ENCODE peak calls at places on chromosomes 4 and X, in nine cellular contexts. One of them, this sample, is unnamed.

GRCh38 chr4:139440971-139441370 is 12.9 kb upstream of the RAB33B start:
- DNase-seq in H54: no peak
- DNase-seq in astrocyte of the hippocampus: peak
- DNase-seq in lower lobe of right lung: no peak
- DNase-seq in activated effector memory CD4-positive, alpha-beta T cell treated with Interleukin-2 at 50 U/mL for 16 hours: no peak
- DNase-seq in T1000: no peak
- DNase-seq in adipocyte: no peak
- DNase-seq in GM23248: no peak
- DNase-seq in stomach: no peak
- DNase-seq in this sample: no peak

GRCh38 chr4:98027827-98028226 is 115.4 kb downstream of the STPG2 start:
- DNase-seq in H54: peak
- DNase-seq in astrocyte of the hippocampus: peak
- DNase-seq in lower lobe of right lung: no peak
- DNase-seq in activated effector memory CD4-positive, alpha-beta T cell treated with Interleukin-2 at 50 U/mL for 16 hours: no peak
- DNase-seq in T1000: no peak
- DNase-seq in adipocyte: peak
- DNase-seq in GM23248: peak
- DNase-seq in stomach: no peak
- DNase-seq in this sample: no peak

GRCh38 chr4:7699040-7699439 is 240.6 kb downstream of the AFAP1 start:
- DNase-seq in H54: peak
- DNase-seq in astrocyte of the hippocampus: peak
- DNase-seq in lower lobe of right lung: no peak
- DNase-seq in activated effector memory CD4-positive, alpha-beta T cell treated with Interleukin-2 at 50 U/mL for 16 hours: no peak
- DNase-seq in T1000: no peak
- DNase-seq in adipocyte: peak
- DNase-seq in GM23248: peak
- DNase-seq in stomach: no peak
- DNase-seq in this sample: no peak

GRCh38 chrX:29926056-29926455 is 289.3 kb upstream of the MAGEB2 start:
- DNase-seq in H54: no peak
- DNase-seq in astrocyte of the hippocampus: no peak
- DNase-seq in lower lobe of right lung: no peak
- DNase-seq in activated effector memory CD4-positive, alpha-beta T cell treated with Interleukin-2 at 50 U/mL for 16 hours: no peak
- DNase-seq in T1000: no peak
- DNase-seq in adipocyte: no peak
- DNase-seq in GM23248: no peak
- DNase-seq in stomach: no peak
- DNase-seq in this sample: no peak

GRCh38 chrX:17377795-17378194 is 2.8 kb downstream of the NHS start:
- DNase-seq in H54: no peak
- DNase-seq in astrocyte of the hippocampus: peak
- DNase-seq in lower lobe of right lung: no peak
- DNase-seq in activated effector memory CD4-positive, alpha-beta T cell treated with Interleukin-2 at 50 U/mL for 16 hours: no peak
- DNase-seq in T1000: no peak
- DNase-seq in adipocyte: peak
- DNase-seq in GM23248: peak
- DNase-seq in stomach: no peak
- DNase-seq in this sample: no peak

GRCh38 chr4:4394644-4395043 is 7.7 kb downstream of the NSG1 start:
- DNase-seq in H54: no peak
- DNase-seq in astrocyte of the hippocampus: peak
- DNase-seq in lower lobe of right lung: no peak
- DNase-seq in activated effector memory CD4-positive, alpha-beta T cell treated with Interleukin-2 at 50 U/mL for 16 hours: no peak
- DNase-seq in T1000: no peak
- DNase-seq in adipocyte: no peak
- DNase-seq in GM23248: no peak
- DNase-seq in stomach: no peak
- DNase-seq in this sample: no peak

GRCh38 chr4:174669278-174669677 is 147.0 kb upstream of the HPGD start:
- DNase-seq in H54: peak
- DNase-seq in astrocyte of the hippocampus: peak
- DNase-seq in lower lobe of right lung: no peak
- DNase-seq in activated effector memory CD4-positive, alpha-beta T cell treated with Interleukin-2 at 50 U/mL for 16 hours: no peak
- DNase-seq in T1000: no peak
- DNase-seq in adipocyte: peak
- DNase-seq in GM23248: peak
- DNase-seq in stomach: no peak
- DNase-seq in this sample: no peak

GRCh38 chrX:56281789-56282188 is 49.6 kb downstream of the KLF8 start:
- DNase-seq in H54: no peak
- DNase-seq in astrocyte of the hippocampus: peak
- DNase-seq in lower lobe of right lung: no peak
- DNase-seq in activated effector memory CD4-positive, alpha-beta T cell treated with Interleukin-2 at 50 U/mL for 16 hours: no peak
- DNase-seq in T1000: no peak
- DNase-seq in adipocyte: peak
- DNase-seq in GM23248: peak
- DNase-seq in stomach: no peak
- DNase-seq in this sample: no peak

GRCh38 chr4:175330236-175330635 is 412.1 kb downstream of the ADAM29 start:
- DNase-seq in H54: no peak
- DNase-seq in astrocyte of the hippocampus: peak
- DNase-seq in lower lobe of right lung: no peak
- DNase-seq in activated effector memory CD4-positive, alpha-beta T cell treated with Interleukin-2 at 50 U/mL for 16 hours: no peak
- DNase-seq in T1000: no peak
- DNase-seq in adipocyte: peak
- DNase-seq in GM23248: peak
- DNase-seq in stomach: no peak
- DNase-seq in this sample: no peak

GRCh38 chr4:22672944-22673343 is 19.8 kb upstream of the GBA3 start:
- DNase-seq in H54: no peak
- DNase-seq in astrocyte of the hippocampus: no peak
- DNase-seq in lower lobe of right lung: no peak
- DNase-seq in activated effector memory CD4-positive, alpha-beta T cell treated with Interleukin-2 at 50 U/mL for 16 hours: no peak
- DNase-seq in T1000: no peak
- DNase-seq in adipocyte: no peak
- DNase-seq in GM23248: no peak
- DNase-seq in stomach: no peak
- DNase-seq in this sample: no peak

GRCh38 chr4:24001945-24002640 is 112.2 kb upstream of the PPARGC1A start:
- DNase-seq in H54: no peak
- DNase-seq in astrocyte of the hippocampus: peak
- DNase-seq in lower lobe of right lung: no peak
- DNase-seq in activated effector memory CD4-positive, alpha-beta T cell treated with Interleukin-2 at 50 U/mL for 16 hours: no peak
- DNase-seq in T1000: peak
- DNase-seq in adipocyte: no peak
- DNase-seq in GM23248: peak
- DNase-seq in stomach: no peak
- DNase-seq in this sample: no peak

GRCh38 chr4:7104366-7105031 is 36.6 kb upstream of the GRPEL1 start:
- DNase-seq in H54: no peak
- DNase-seq in astrocyte of the hippocampus: no peak
- DNase-seq in lower lobe of right lung: no peak
- DNase-seq in activated effector memory CD4-positive, alpha-beta T cell treated with Interleukin-2 at 50 U/mL for 16 hours: no peak
- DNase-seq in T1000: no peak
- DNase-seq in adipocyte: no peak
- DNase-seq in GM23248: no peak
- DNase-seq in stomach: no peak
- DNase-seq in this sample: no peak

GRCh38 chr4:105472871-105473339 is 957 bp downstream of the PPA2 start:
- DNase-seq in H54: peak
- DNase-seq in astrocyte of the hippocampus: no peak
- DNase-seq in lower lobe of right lung: no peak
- DNase-seq in activated effector memory CD4-positive, alpha-beta T cell treated with Interleukin-2 at 50 U/mL for 16 hours: no peak
- DNase-seq in T1000: no peak
- DNase-seq in adipocyte: peak
- DNase-seq in GM23248: peak
- DNase-seq in stomach: no peak
- DNase-seq in this sample: no peak

GRCh38 chr4:48742412-48742811 is 37.7 kb downstream of the FRYL start:
- DNase-seq in H54: no peak
- DNase-seq in astrocyte of the hippocampus: peak
- DNase-seq in lower lobe of right lung: no peak
- DNase-seq in activated effector memory CD4-positive, alpha-beta T cell treated with Interleukin-2 at 50 U/mL for 16 hours: no peak
- DNase-seq in T1000: no peak
- DNase-seq in adipocyte: peak
- DNase-seq in GM23248: peak
- DNase-seq in stomach: no peak
- DNase-seq in this sample: no peak

GRCh38 chrX:47168495-47169073 is 23.6 kb downstream of the RBM10 start:
- DNase-seq in H54: no peak
- DNase-seq in astrocyte of the hippocampus: no peak
- DNase-seq in lower lobe of right lung: no peak
- DNase-seq in activated effector memory CD4-positive, alpha-beta T cell treated with Interleukin-2 at 50 U/mL for 16 hours: no peak
- DNase-seq in T1000: no peak
- DNase-seq in adipocyte: no peak
- DNase-seq in GM23248: no peak
- DNase-seq in stomach: no peak
- DNase-seq in this sample: no peak

GRCh38 chr4:105624530-105624929 is 72.1 kb downstream of the ARHGEF38 start:
- DNase-seq in H54: peak
- DNase-seq in astrocyte of the hippocampus: peak
- DNase-seq in lower lobe of right lung: no peak
- DNase-seq in activated effector memory CD4-positive, alpha-beta T cell treated with Interleukin-2 at 50 U/mL for 16 hours: no peak
- DNase-seq in T1000: peak
- DNase-seq in adipocyte: peak
- DNase-seq in GM23248: peak
- DNase-seq in stomach: peak
- DNase-seq in this sample: no peak

GRCh38 chr4:3037957-3038451 is 36.3 kb downstream of the HTT-AS start:
- DNase-seq in H54: no peak
- DNase-seq in astrocyte of the hippocampus: peak
- DNase-seq in lower lobe of right lung: peak
- DNase-seq in activated effector memory CD4-positive, alpha-beta T cell treated with Interleukin-2 at 50 U/mL for 16 hours: no peak
- DNase-seq in T1000: no peak
- DNase-seq in adipocyte: no peak
- DNase-seq in GM23248: peak
- DNase-seq in stomach: no peak
- DNase-seq in this sample: peak

GRCh38 chrX:24965400-24965799 is 50.4 kb downstream of the ARX start:
- DNase-seq in H54: no peak
- DNase-seq in astrocyte of the hippocampus: no peak
- DNase-seq in lower lobe of right lung: no peak
- DNase-seq in activated effector memory CD4-positive, alpha-beta T cell treated with Interleukin-2 at 50 U/mL for 16 hours: no peak
- DNase-seq in T1000: no peak
- DNase-seq in adipocyte: no peak
- DNase-seq in GM23248: no peak
- DNase-seq in stomach: no peak
- DNase-seq in this sample: no peak

GRCh38 chr4:67744561-67745283 is 9.5 kb downstream of the GNRHR start:
- DNase-seq in H54: no peak
- DNase-seq in astrocyte of the hippocampus: no peak
- DNase-seq in lower lobe of right lung: no peak
- DNase-seq in activated effector memory CD4-positive, alpha-beta T cell treated with Interleukin-2 at 50 U/mL for 16 hours: no peak
- DNase-seq in T1000: no peak
- DNase-seq in adipocyte: peak
- DNase-seq in GM23248: peak
- DNase-seq in stomach: no peak
- DNase-seq in this sample: no peak

GRCh38 chrX:154748712-154749339 is 2.1 kb downstream of the GAB3 start:
- DNase-seq in H54: no peak
- DNase-seq in astrocyte of the hippocampus: peak
- DNase-seq in lower lobe of right lung: no peak
- DNase-seq in activated effector memory CD4-positive, alpha-beta T cell treated with Interleukin-2 at 50 U/mL for 16 hours: peak
- DNase-seq in T1000: no peak
- DNase-seq in adipocyte: peak
- DNase-seq in GM23248: peak
- DNase-seq in stomach: no peak
- DNase-seq in this sample: no peak

GRCh38 chr4:74543247-74543670 is 98.3 kb downstream of the AREG start:
- DNase-seq in H54: no peak
- DNase-seq in astrocyte of the hippocampus: peak
- DNase-seq in lower lobe of right lung: no peak
- DNase-seq in activated effector memory CD4-positive, alpha-beta T cell treated with Interleukin-2 at 50 U/mL for 16 hours: no peak
- DNase-seq in T1000: no peak
- DNase-seq in adipocyte: no peak
- DNase-seq in GM23248: peak
- DNase-seq in stomach: no peak
- DNase-seq in this sample: no peak

GRCh38 chr4:2812985-2813384 is 20.1 kb downstream of the SH3BP2 start:
- DNase-seq in H54: no peak
- DNase-seq in astrocyte of the hippocampus: no peak
- DNase-seq in lower lobe of right lung: no peak
- DNase-seq in activated effector memory CD4-positive, alpha-beta T cell treated with Interleukin-2 at 50 U/mL for 16 hours: no peak
- DNase-seq in T1000: no peak
- DNase-seq in adipocyte: no peak
- DNase-seq in GM23248: peak
- DNase-seq in stomach: no peak
- DNase-seq in this sample: no peak

GRCh38 chr4:103011378-103012025 is 8.0 kb downstream of the SLC9B1 start:
- DNase-seq in H54: no peak
- DNase-seq in astrocyte of the hippocampus: peak
- DNase-seq in lower lobe of right lung: peak
- DNase-seq in activated effector memory CD4-positive, alpha-beta T cell treated with Interleukin-2 at 50 U/mL for 16 hours: no peak
- DNase-seq in T1000: no peak
- DNase-seq in adipocyte: peak
- DNase-seq in GM23248: peak
- DNase-seq in stomach: peak
- DNase-seq in this sample: no peak

GRCh38 chrX:125736008-125736729 is 416.5 kb downstream of the TEX13C start:
- DNase-seq in H54: no peak
- DNase-seq in astrocyte of the hippocampus: no peak
- DNase-seq in lower lobe of right lung: no peak
- DNase-seq in activated effector memory CD4-positive, alpha-beta T cell treated with Interleukin-2 at 50 U/mL for 16 hours: no peak
- DNase-seq in T1000: no peak
- DNase-seq in adipocyte: no peak
- DNase-seq in GM23248: no peak
- DNase-seq in stomach: no peak
- DNase-seq in this sample: no peak

GRCh38 chr4:24067781-24068193 is 177.9 kb upstream of the PPARGC1A start:
- DNase-seq in H54: peak
- DNase-seq in astrocyte of the hippocampus: peak
- DNase-seq in lower lobe of right lung: no peak
- DNase-seq in activated effector memory CD4-positive, alpha-beta T cell treated with Interleukin-2 at 50 U/mL for 16 hours: no peak
- DNase-seq in T1000: peak
- DNase-seq in adipocyte: no peak
- DNase-seq in GM23248: peak
- DNase-seq in stomach: no peak
- DNase-seq in this sample: no peak

GRCh38 chr4:169208516-169208915 is 62.2 kb downstream of the SH3RF1 start:
- DNase-seq in H54: no peak
- DNase-seq in astrocyte of the hippocampus: no peak
- DNase-seq in lower lobe of right lung: no peak
- DNase-seq in activated effector memory CD4-positive, alpha-beta T cell treated with Interleukin-2 at 50 U/mL for 16 hours: no peak
- DNase-seq in T1000: no peak
- DNase-seq in adipocyte: no peak
- DNase-seq in GM23248: peak
- DNase-seq in stomach: no peak
- DNase-seq in this sample: no peak

GRCh38 chr4:90069151-90069550 is 58.0 kb upstream of the CCSER1 start:
- DNase-seq in H54: no peak
- DNase-seq in astrocyte of the hippocampus: peak
- DNase-seq in lower lobe of right lung: no peak
- DNase-seq in activated effector memory CD4-positive, alpha-beta T cell treated with Interleukin-2 at 50 U/mL for 16 hours: no peak
- DNase-seq in T1000: no peak
- DNase-seq in adipocyte: no peak
- DNase-seq in GM23248: peak
- DNase-seq in stomach: no peak
- DNase-seq in this sample: no peak

GRCh38 chrX:134406230-134406794 is 53.7 kb upstream of the HPRT1 start:
- DNase-seq in H54: no peak
- DNase-seq in astrocyte of the hippocampus: no peak
- DNase-seq in lower lobe of right lung: no peak
- DNase-seq in activated effector memory CD4-positive, alpha-beta T cell treated with Interleukin-2 at 50 U/mL for 16 hours: no peak
- DNase-seq in T1000: no peak
- DNase-seq in adipocyte: no peak
- DNase-seq in GM23248: no peak
- DNase-seq in stomach: no peak
- DNase-seq in this sample: no peak

GRCh38 chrX:153765138-153766079 is 1.4 kb downstream of the PLXNB3 start:
- DNase-seq in H54: no peak
- DNase-seq in astrocyte of the hippocampus: peak
- DNase-seq in lower lobe of right lung: peak
- DNase-seq in activated effector memory CD4-positive, alpha-beta T cell treated with Interleukin-2 at 50 U/mL for 16 hours: no peak
- DNase-seq in T1000: no peak
- DNase-seq in adipocyte: no peak
- DNase-seq in GM23248: peak
- DNase-seq in stomach: no peak
- DNase-seq in this sample: peak

GRCh38 chr4:162560073-162560472 is 396.3 kb upstream of the FSTL5 start:
- DNase-seq in H54: no peak
- DNase-seq in astrocyte of the hippocampus: no peak
- DNase-seq in lower lobe of right lung: no peak
- DNase-seq in activated effector memory CD4-positive, alpha-beta T cell treated with Interleukin-2 at 50 U/mL for 16 hours: no peak
- DNase-seq in T1000: no peak
- DNase-seq in adipocyte: no peak
- DNase-seq in GM23248: no peak
- DNase-seq in stomach: no peak
- DNase-seq in this sample: no peak

GRCh38 chrX:41449138-41449537 is 2.0 kb downstream of the NYX start:
- DNase-seq in H54: no peak
- DNase-seq in astrocyte of the hippocampus: no peak
- DNase-seq in lower lobe of right lung: no peak
- DNase-seq in activated effector memory CD4-positive, alpha-beta T cell treated with Interleukin-2 at 50 U/mL for 16 hours: no peak
- DNase-seq in T1000: no peak
- DNase-seq in adipocyte: no peak
- DNase-seq in GM23248: no peak
- DNase-seq in stomach: no peak
- DNase-seq in this sample: no peak